ENCODE peak calls at places on chromosome 7, in nine cellular contexts. One of them, this sample, is unnamed.

GRCh38 chr7:7498881-7499280 is 36.8 kb downstream of the COL28A1 start:
- DNase-seq in upper lobe of right lung: no peak
- DNase-seq in bronchial epithelial cell: no peak
- DNase-seq in fibroblast of pulmonary artery: no peak
- DNase-seq in BE2C: no peak
- DNase-seq in HCT116: no peak
- DNase-seq in fibroblast of the aortic adventitia: no peak
- DNase-seq in choroid plexus epithelial cell: no peak
- DNase-seq in heart right ventricle: no peak
- DNase-seq in this sample: peak; percentile 8

GRCh38 chr7:108455833-108456677 is at the start of gene NRCAM:
- DNase-seq in upper lobe of right lung: peak; percentile 71
- DNase-seq in bronchial epithelial cell: no peak
- DNase-seq in fibroblast of pulmonary artery: peak; percentile 84
- DNase-seq in BE2C: peak; percentile 97
- DNase-seq in HCT116: no peak
- DNase-seq in fibroblast of the aortic adventitia: no peak
- DNase-seq in choroid plexus epithelial cell: peak; percentile 34
- DNase-seq in heart right ventricle: peak; percentile 11
- DNase-seq in this sample: peak; percentile 49

GRCh38 chr7:85103352-85103751 is 83.5 kb downstream of the SEMA3D start:
- DNase-seq in upper lobe of right lung: no peak
- DNase-seq in bronchial epithelial cell: peak; percentile 15
- DNase-seq in fibroblast of pulmonary artery: no peak
- DNase-seq in BE2C: peak; percentile 15
- DNase-seq in HCT116: peak; percentile 18
- DNase-seq in fibroblast of the aortic adventitia: no peak
- DNase-seq in choroid plexus epithelial cell: no peak
- DNase-seq in heart right ventricle: no peak
- DNase-seq in this sample: peak; percentile 23

GRCh38 chr7:29935111-29935510 is 54.5 kb downstream of the SCRN1 start:
- DNase-seq in upper lobe of right lung: no peak
- DNase-seq in bronchial epithelial cell: no peak
- DNase-seq in fibroblast of pulmonary artery: no peak
- DNase-seq in BE2C: no peak
- DNase-seq in HCT116: no peak
- DNase-seq in fibroblast of the aortic adventitia: peak; percentile 9
- DNase-seq in choroid plexus epithelial cell: peak; percentile 52
- DNase-seq in heart right ventricle: no peak
- DNase-seq in this sample: no peak

GRCh38 chr7:107687656-107688055 is 27.0 kb downstream of the SLC26A4 start:
- DNase-seq in upper lobe of right lung: no peak
- DNase-seq in bronchial epithelial cell: peak; percentile 55
- DNase-seq in fibroblast of pulmonary artery: no peak
- DNase-seq in BE2C: no peak
- DNase-seq in HCT116: peak; percentile 33
- DNase-seq in fibroblast of the aortic adventitia: no peak
- DNase-seq in choroid plexus epithelial cell: no peak
- DNase-seq in heart right ventricle: no peak
- DNase-seq in this sample: peak; percentile 54

GRCh38 chr7:149819141-149819960 is 18.8 kb upstream of the ZNF862 start:
- DNase-seq in upper lobe of right lung: peak; percentile 60
- DNase-seq in bronchial epithelial cell: no peak
- DNase-seq in fibroblast of pulmonary artery: no peak
- DNase-seq in BE2C: no peak
- DNase-seq in HCT116: no peak
- DNase-seq in fibroblast of the aortic adventitia: no peak
- DNase-seq in choroid plexus epithelial cell: no peak
- DNase-seq in heart right ventricle: peak; percentile 5
- DNase-seq in this sample: no peak

GRCh38 chr7:27808626-27809025 is 68.7 kb downstream of the TAX1BP1 start:
- DNase-seq in upper lobe of right lung: no peak
- DNase-seq in bronchial epithelial cell: peak; percentile 53
- DNase-seq in fibroblast of pulmonary artery: peak; percentile 74
- DNase-seq in BE2C: no peak
- DNase-seq in HCT116: no peak
- DNase-seq in fibroblast of the aortic adventitia: peak; percentile 84
- DNase-seq in choroid plexus epithelial cell: peak; percentile 78
- DNase-seq in heart right ventricle: no peak
- DNase-seq in this sample: peak; percentile 40

GRCh38 chr7:152597514-152597913 is 78.4 kb downstream of the XRCC2 start:
- DNase-seq in upper lobe of right lung: no peak
- DNase-seq in bronchial epithelial cell: no peak
- DNase-seq in fibroblast of pulmonary artery: no peak
- DNase-seq in BE2C: no peak
- DNase-seq in HCT116: no peak
- DNase-seq in fibroblast of the aortic adventitia: no peak
- DNase-seq in choroid plexus epithelial cell: peak; percentile 2
- DNase-seq in heart right ventricle: no peak
- DNase-seq in this sample: no peak

GRCh38 chr7:19919156-19920085 is 146.0 kb upstream of the TMEM196 start:
- DNase-seq in upper lobe of right lung: no peak
- DNase-seq in bronchial epithelial cell: no peak
- DNase-seq in fibroblast of pulmonary artery: peak; percentile 76
- DNase-seq in BE2C: no peak
- DNase-seq in HCT116: no peak
- DNase-seq in fibroblast of the aortic adventitia: peak; percentile 87
- DNase-seq in choroid plexus epithelial cell: peak; percentile 60
- DNase-seq in heart right ventricle: no peak
- DNase-seq in this sample: no peak

GRCh38 chr7:150324366-150324961 is 1.1 kb upstream of the ACTR3C start:
- DNase-seq in upper lobe of right lung: no peak
- DNase-seq in bronchial epithelial cell: peak; percentile 54
- DNase-seq in fibroblast of pulmonary artery: peak; percentile 22
- DNase-seq in BE2C: no peak
- DNase-seq in HCT116: no peak
- DNase-seq in fibroblast of the aortic adventitia: no peak
- DNase-seq in choroid plexus epithelial cell: peak; percentile 55
- DNase-seq in heart right ventricle: no peak
- DNase-seq in this sample: peak; percentile 58

GRCh38 chr7:86972072-86972471 is 87.4 kb downstream of the ELAPOR2 start:
- DNase-seq in upper lobe of right lung: no peak
- DNase-seq in bronchial epithelial cell: no peak
- DNase-seq in fibroblast of pulmonary artery: no peak
- DNase-seq in BE2C: no peak
- DNase-seq in HCT116: no peak
- DNase-seq in fibroblast of the aortic adventitia: no peak
- DNase-seq in choroid plexus epithelial cell: no peak
- DNase-seq in heart right ventricle: no peak
- DNase-seq in this sample: no peak

GRCh38 chr7:5283421-5284303 is 919 bp downstream of the SLC29A4 start:
- DNase-seq in upper lobe of right lung: no peak
- DNase-seq in bronchial epithelial cell: no peak
- DNase-seq in fibroblast of pulmonary artery: no peak
- DNase-seq in BE2C: peak; percentile 43
- DNase-seq in HCT116: no peak
- DNase-seq in fibroblast of the aortic adventitia: no peak
- DNase-seq in choroid plexus epithelial cell: peak; percentile 5
- DNase-seq in heart right ventricle: no peak
- DNase-seq in this sample: peak; percentile 27
- H3K4me3 ChIP-seq in upper lobe of right lung: peak overlapping the region; percentile 42
- H3K4me3 ChIP-seq in bronchial epithelial cell: peak overlapping the region; percentile 31
- H3K4me3 ChIP-seq in fibroblast of pulmonary artery: peak overlapping the region; percentile 35
- H3K4me3 ChIP-seq in BE2C: peak overlapping the region; percentile 63
- H3K4me3 ChIP-seq in HCT116: peak overlapping the region; percentile 48
- H3K4me3 ChIP-seq in fibroblast of the aortic adventitia: peak overlapping the region; percentile 41
- H3K4me3 ChIP-seq in choroid plexus epithelial cell: no peak overlapping the region
- H3K4me3 ChIP-seq in heart right ventricle: peak overlapping the region; percentile 46
- H3K4me3 ChIP-seq in this sample: peak overlapping the region; percentile 20

GRCh38 chr7:44982970-44983369 is 4.2 kb upstream of the MYO1G start:
- DNase-seq in upper lobe of right lung: no peak
- DNase-seq in bronchial epithelial cell: no peak
- DNase-seq in fibroblast of pulmonary artery: no peak
- DNase-seq in BE2C: no peak
- DNase-seq in HCT116: no peak
- DNase-seq in fibroblast of the aortic adventitia: no peak
- DNase-seq in choroid plexus epithelial cell: no peak
- DNase-seq in heart right ventricle: no peak
- DNase-seq in this sample: no peak

GRCh38 chr7:44980393-44981034 is 1.7 kb upstream of the MYO1G start:
- DNase-seq in upper lobe of right lung: peak; percentile 78
- DNase-seq in bronchial epithelial cell: peak; percentile 63
- DNase-seq in fibroblast of pulmonary artery: peak; percentile 50
- DNase-seq in BE2C: no peak
- DNase-seq in HCT116: no peak
- DNase-seq in fibroblast of the aortic adventitia: peak; percentile 77
- DNase-seq in choroid plexus epithelial cell: peak; percentile 48
- DNase-seq in heart right ventricle: no peak
- DNase-seq in this sample: peak; percentile 60

GRCh38 chr7:44979481-44980392 is 922 bp upstream of the MYO1G start:
- DNase-seq in upper lobe of right lung: no peak
- DNase-seq in bronchial epithelial cell: peak; percentile 26
- DNase-seq in fibroblast of pulmonary artery: no peak
- DNase-seq in BE2C: no peak
- DNase-seq in HCT116: no peak
- DNase-seq in fibroblast of the aortic adventitia: peak; percentile 30
- DNase-seq in choroid plexus epithelial cell: no peak
- DNase-seq in heart right ventricle: no peak
- DNase-seq in this sample: peak; percentile 52

GRCh38 chr7:44982535-44982923 is 3.7 kb upstream of the MYO1G start:
- DNase-seq in upper lobe of right lung: no peak
- DNase-seq in bronchial epithelial cell: no peak
- DNase-seq in fibroblast of pulmonary artery: no peak
- DNase-seq in BE2C: no peak
- DNase-seq in HCT116: no peak
- DNase-seq in fibroblast of the aortic adventitia: no peak
- DNase-seq in choroid plexus epithelial cell: no peak
- DNase-seq in heart right ventricle: no peak
- DNase-seq in this sample: no peak

DNA sequence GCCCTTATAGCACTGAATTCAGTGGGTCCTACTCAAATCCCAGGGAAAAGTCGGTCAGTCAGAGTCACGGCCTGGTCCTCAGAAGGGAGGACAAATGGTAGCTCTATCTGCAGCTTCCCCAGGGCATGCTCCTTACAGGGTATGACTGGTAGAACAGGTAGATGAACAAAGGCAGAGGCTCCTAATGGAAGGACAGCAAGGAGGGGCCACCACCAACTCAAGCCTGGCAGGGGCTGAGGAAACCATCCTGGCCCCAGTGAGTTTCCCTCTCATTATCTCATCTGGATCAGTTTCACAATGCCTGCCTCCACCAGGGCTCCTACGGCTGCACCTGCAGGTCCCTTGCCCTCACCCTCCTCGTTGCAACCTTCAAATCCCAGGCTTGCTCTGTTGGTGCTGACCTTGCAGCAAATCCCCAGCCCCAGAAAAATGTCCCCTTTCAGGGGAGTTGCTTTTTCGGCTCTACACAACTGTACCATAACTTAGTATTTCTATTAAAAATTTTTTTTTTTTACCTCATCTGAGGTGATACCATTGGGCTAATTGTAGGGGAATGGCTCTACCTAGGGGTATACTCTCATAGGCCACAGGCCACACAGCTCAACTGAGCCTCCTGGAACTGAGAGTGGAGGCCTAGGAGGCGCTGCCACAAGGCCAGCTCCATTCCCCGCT is 2.4 kb upstream of the MYO1G start:
- DNase-seq in upper lobe of right lung: no peak
- DNase-seq in bronchial epithelial cell: no peak
- DNase-seq in fibroblast of pulmonary artery: no peak
- DNase-seq in BE2C: no peak
- DNase-seq in HCT116: no peak
- DNase-seq in fibroblast of the aortic adventitia: no peak
- DNase-seq in choroid plexus epithelial cell: no peak
- DNase-seq in heart right ventricle: no peak
- DNase-seq in this sample: peak; percentile 37
- H3K4me3 ChIP-seq in upper lobe of right lung: no peak overlapping the region
- H3K4me3 ChIP-seq in bronchial epithelial cell: no peak overlapping the region
- H3K4me3 ChIP-seq in fibroblast of pulmonary artery: no peak overlapping the region
- H3K4me3 ChIP-seq in BE2C: no peak overlapping the region
- H3K4me3 ChIP-seq in HCT116: no peak overlapping the region
- H3K4me3 ChIP-seq in fibroblast of the aortic adventitia: no peak overlapping the region
- H3K4me3 ChIP-seq in choroid plexus epithelial cell: no peak overlapping the region
- H3K4me3 ChIP-seq in heart right ventricle: no peak overlapping the region
- H3K4me3 ChIP-seq in this sample: no peak overlapping the region

DNA sequence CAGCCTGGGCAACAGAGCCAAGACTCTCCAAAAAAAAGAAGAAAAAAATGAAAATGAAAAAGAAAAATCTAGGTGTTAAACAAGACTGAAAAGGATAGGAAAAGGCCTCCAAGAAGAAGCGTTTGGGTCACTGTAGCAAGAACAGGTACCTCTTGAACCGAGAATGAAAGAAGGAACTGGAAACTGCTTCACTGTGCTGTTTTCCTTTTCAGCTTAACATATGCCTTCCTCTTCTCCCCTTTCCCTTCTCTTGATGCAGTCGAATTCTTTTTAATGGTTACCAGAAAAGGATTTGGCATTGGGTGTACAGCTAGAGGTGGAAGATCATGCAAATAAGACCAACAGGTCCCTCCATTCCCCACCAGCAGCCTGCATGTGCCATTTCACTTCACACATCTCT is 28.1 kb downstream of the LRRC4 start:
- DNase-seq in upper lobe of right lung: no peak
- DNase-seq in bronchial epithelial cell: no peak
- DNase-seq in fibroblast of pulmonary artery: no peak
- DNase-seq in BE2C: no peak
- DNase-seq in HCT116: no peak
- DNase-seq in fibroblast of the aortic adventitia: no peak
- DNase-seq in choroid plexus epithelial cell: no peak
- DNase-seq in heart right ventricle: no peak
- DNase-seq in this sample: no peak
- H3K4me3 ChIP-seq in upper lobe of right lung: no peak overlapping the region
- H3K4me3 ChIP-seq in bronchial epithelial cell: no peak overlapping the region
- H3K4me3 ChIP-seq in fibroblast of pulmonary artery: no peak overlapping the region
- H3K4me3 ChIP-seq in BE2C: no peak overlapping the region
- H3K4me3 ChIP-seq in HCT116: no peak overlapping the region
- H3K4me3 ChIP-seq in fibroblast of the aortic adventitia: no peak overlapping the region
- H3K4me3 ChIP-seq in choroid plexus epithelial cell: no peak overlapping the region
- H3K4me3 ChIP-seq in heart right ventricle: no peak overlapping the region
- H3K4me3 ChIP-seq in this sample: no peak overlapping the region

DNA sequence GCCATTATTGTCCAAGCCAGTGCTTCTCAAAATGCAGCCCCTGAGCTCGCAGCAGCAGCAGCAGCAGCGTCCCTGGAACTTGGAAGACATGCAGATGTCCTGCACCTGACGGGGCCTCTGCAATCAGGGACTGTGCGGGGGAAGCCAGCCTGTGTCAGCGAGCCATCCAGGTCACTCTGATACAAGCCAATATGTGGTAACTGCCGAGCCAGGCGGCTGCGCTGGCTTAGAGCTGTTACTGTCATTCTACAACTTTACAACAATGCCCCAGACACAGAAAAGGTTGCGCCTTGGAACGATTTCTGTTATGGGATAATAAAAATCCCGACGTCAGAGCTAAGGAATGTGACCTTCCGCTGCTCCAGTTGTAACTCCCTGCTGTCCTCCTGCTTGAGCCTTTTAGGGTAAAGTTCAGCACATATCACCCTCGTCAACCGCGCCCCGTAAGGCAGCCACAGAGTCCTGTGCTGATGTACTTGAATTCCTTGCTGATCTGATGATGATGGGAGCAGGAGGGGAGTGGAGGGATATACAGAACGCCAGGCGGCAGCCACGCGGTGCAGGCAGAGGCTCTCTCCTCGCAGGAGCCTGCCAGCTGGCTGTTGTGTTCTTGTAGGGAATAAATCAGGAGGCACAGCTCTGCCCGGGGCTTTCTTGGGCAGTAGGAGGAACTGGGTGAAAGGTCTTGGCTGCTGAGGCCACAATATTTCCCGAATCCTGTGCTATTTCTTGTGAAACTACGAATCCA is 20.0 kb upstream of the CRYGN start:
- DNase-seq in upper lobe of right lung: peak; percentile 81
- DNase-seq in bronchial epithelial cell: peak; percentile 45
- DNase-seq in fibroblast of pulmonary artery: peak; percentile 94
- DNase-seq in BE2C: peak; percentile 56
- DNase-seq in HCT116: peak; percentile 57
- DNase-seq in fibroblast of the aortic adventitia: peak; percentile 92
- DNase-seq in choroid plexus epithelial cell: peak; percentile 92
- DNase-seq in heart right ventricle: peak; percentile 71
- DNase-seq in this sample: peak; percentile 54
- H3K4me3 ChIP-seq in upper lobe of right lung: no peak overlapping the region
- H3K4me3 ChIP-seq in bronchial epithelial cell: no peak overlapping the region
- H3K4me3 ChIP-seq in fibroblast of pulmonary artery: peak overlapping the region; percentile 29
- H3K4me3 ChIP-seq in BE2C: peak overlapping the region; percentile 38
- H3K4me3 ChIP-seq in HCT116: peak overlapping the region; percentile 6
- H3K4me3 ChIP-seq in fibroblast of the aortic adventitia: peak overlapping the region; percentile 49
- H3K4me3 ChIP-seq in choroid plexus epithelial cell: peak overlapping the region; percentile 31
- H3K4me3 ChIP-seq in heart right ventricle: peak overlapping the region; percentile 6
- H3K4me3 ChIP-seq in this sample: no peak overlapping the region